ENCODE peak calls at places on chromosomes 5 and 9, in ten cellular contexts. Z is cardiac fibroblast, R is WTC11, A is B cell, W is stomach, G is MM.1S, Y is breast epithelium, V is GM12865, B is glutamatergic neuron, J is uterus. N is an unnamed sample.

GRCh38 chr9:99197987-99198386 is 23.8 kb downstream of the ALG2 start:
- DNase-seq in V (no peak), Z (no peak), J (no peak), B (no peak), R (peak; percentile 16), Y (no peak), W (no peak), A (no peak), G (no peak), N (no peak)

GRCh38 chr9:20446248-20446647 is 176.1 kb downstream of the MLLT3 start:
- DNase-seq in Z (no peak), J (no peak), A (no peak), G (no peak), W (no peak), B (no peak), R (no peak), V (no peak), Y (no peak), N (no peak)

GRCh38 chr9:130940693-130941576 is 1.9 kb upstream of the FIBCD1 start:
- DNase-seq in B (peak; percentile 78), R (peak; percentile 98), G (peak; percentile 54), W (peak; percentile 89), V (peak; percentile 71), A (peak; percentile 74), Z (peak; percentile 44), Y (peak; percentile 84), J (peak; percentile 52), N (peak; percentile 91)

GRCh38 chr9:92141144-92142129 is 26.2 kb upstream of the SPTLC1 start:
- DNase-seq in J (no peak), V (no peak), R (peak; percentile 59), Y (no peak), A (no peak), W (peak; percentile 45), B (peak; percentile 51), Z (peak; percentile 37), G (peak; percentile 21), N (peak; percentile 58)

GRCh38 chr5:88956416-88956815 is 73.4 kb upstream of the MEF2C start:
- DNase-seq in B (no peak), R (no peak), G (no peak), Z (no peak), V (no peak), W (no peak), Y (no peak), A (no peak), J (no peak), N (no peak)

GRCh38 chr5:135386886-135387628 is 12.0 kb downstream of the MACROH2A1 start:
- DNase-seq in Y (no peak), B (no peak), Z (peak; percentile 93), R (no peak), J (no peak), A (no peak), V (no peak), W (peak; percentile 59), G (no peak), N (no peak)

GRCh38 chr5:116897291-116897690 is 322.7 kb upstream of the SEMA6A start:
- DNase-seq in W (no peak), A (no peak), R (no peak), Y (no peak), G (no peak), V (no peak), J (no peak), B (no peak), Z (no peak), N (no peak)

GRCh38 chr5:56673171-56673570 is 142.2 kb upstream of the MAP3K1 start:
- DNase-seq in G (no peak), Z (no peak), V (no peak), W (no peak), B (no peak), A (no peak), R (no peak), Y (no peak), J (no peak), N (no peak)

GRCh38 chr5:150227606-150228273 is 37.9 kb downstream of the SLC6A7 start:
- DNase-seq in A (no peak), V (no peak), J (no peak), Z (peak; percentile 38), B (no peak), W (no peak), R (no peak), G (no peak), Y (no peak), N (no peak)

GRCh38 chr9:129064499-129064908 is 16.4 kb upstream of the DOLPP1 start:
- DNase-seq in Y (no peak), G (no peak), V (no peak), R (no peak), A (no peak), B (no peak), J (no peak), Z (no peak), W (no peak), N (no peak)

GRCh38 chr9:121281614-121282291 is 13.8 kb downstream of the GSN start:
- DNase-seq in R (no peak), V (no peak), A (no peak), G (no peak), B (no peak), Z (peak; percentile 80), Y (peak; percentile 89), J (peak; percentile 94), W (peak; percentile 93), N (no peak)

GRCh38 chr5:160297004-160297403 is 15.4 kb downstream of the CCNJL start:
- DNase-seq in R (no peak), G (no peak), J (no peak), B (no peak), A (no peak), Z (no peak), Y (no peak), V (no peak), W (no peak), N (no peak)

GRCh38 chr9:126050605-126050990 is 276.0 kb upstream of the MVB12B start:
- DNase-seq in V (no peak), G (no peak), J (no peak), W (no peak), Y (no peak), A (no peak), R (no peak), B (no peak), Z (no peak), N (no peak)

GRCh38 chr9:110192531-110193326 is 15.2 kb downstream of the C9orf152 start:
- DNase-seq in R (no peak), W (no peak), Y (no peak), J (peak; percentile 70), G (peak; percentile 67), V (peak; percentile 28), A (no peak), B (no peak), Z (peak; percentile 84), N (no peak)

GRCh38 chr5:12245429-12245828 is 341.2 kb upstream of the CTNND2 start:
- DNase-seq in W (no peak), V (no peak), A (no peak), G (no peak), Y (no peak), J (no peak), Z (no peak), R (no peak), B (no peak), N (no peak)

GRCh38 chr5:111704452-111705085 is 52.4 kb downstream of the NREP start:
- DNase-seq in Z (no peak), Y (no peak), G (no peak), A (no peak), J (no peak), R (no peak), W (no peak), V (peak; percentile 40), B (no peak), N (no peak)

GRCh38 chr9:69433426-69433825 is 108.4 kb downstream of the ENTREP1 start:
- DNase-seq in W (no peak), Y (no peak), G (no peak), Z (no peak), R (no peak), V (no peak), A (peak; percentile 18), B (no peak), J (no peak), N (no peak)

GRCh38 chr5:36492998-36493655 is 113.3 kb upstream of the SLC1A3 start:
- DNase-seq in J (no peak), V (no peak), W (no peak), B (no peak), G (no peak), Y (no peak), Z (no peak), R (no peak), A (no peak), N (no peak)
- TF ChIP-seq CTCF in J (no peak), V (no peak), W (no peak), B (no peak), G (no peak), Y (no peak), Z (no peak), R (no peak), A (no peak), N (no peak)

GRCh38 chr9:133406480-133407307 is 11.1 kb downstream of the REXO4 start:
- DNase-seq in Z (peak; percentile 79), A (peak; percentile 74), Y (peak; percentile 79), B (peak; percentile 91), J (peak; percentile 60), G (peak; percentile 43), V (peak; percentile 87), W (peak; percentile 82), R (peak; percentile 86), N (peak; percentile 87)
- TF ChIP-seq CTCF in Z (peak; percentile 98), A (peak; percentile 87), Y (peak; percentile 80), B (peak; percentile 91), J (peak; percentile 80), G (peak; percentile 90), V (peak; percentile 97), W (no peak), R (peak; percentile 92), N (peak; percentile 85)

GRCh38 chr5:175519006-175519405 is 40.6 kb downstream of the SFXN1 start:
- DNase-seq in W (no peak), R (no peak), Z (no peak), Y (no peak), J (no peak), G (no peak), A (no peak), B (no peak), V (no peak), N (no peak)
- TF ChIP-seq CTCF in W (no peak), R (no peak), Z (no peak), Y (no peak), J (no peak), G (no peak), A (no peak), B (no peak), V (no peak), N (no peak)

DNA sequence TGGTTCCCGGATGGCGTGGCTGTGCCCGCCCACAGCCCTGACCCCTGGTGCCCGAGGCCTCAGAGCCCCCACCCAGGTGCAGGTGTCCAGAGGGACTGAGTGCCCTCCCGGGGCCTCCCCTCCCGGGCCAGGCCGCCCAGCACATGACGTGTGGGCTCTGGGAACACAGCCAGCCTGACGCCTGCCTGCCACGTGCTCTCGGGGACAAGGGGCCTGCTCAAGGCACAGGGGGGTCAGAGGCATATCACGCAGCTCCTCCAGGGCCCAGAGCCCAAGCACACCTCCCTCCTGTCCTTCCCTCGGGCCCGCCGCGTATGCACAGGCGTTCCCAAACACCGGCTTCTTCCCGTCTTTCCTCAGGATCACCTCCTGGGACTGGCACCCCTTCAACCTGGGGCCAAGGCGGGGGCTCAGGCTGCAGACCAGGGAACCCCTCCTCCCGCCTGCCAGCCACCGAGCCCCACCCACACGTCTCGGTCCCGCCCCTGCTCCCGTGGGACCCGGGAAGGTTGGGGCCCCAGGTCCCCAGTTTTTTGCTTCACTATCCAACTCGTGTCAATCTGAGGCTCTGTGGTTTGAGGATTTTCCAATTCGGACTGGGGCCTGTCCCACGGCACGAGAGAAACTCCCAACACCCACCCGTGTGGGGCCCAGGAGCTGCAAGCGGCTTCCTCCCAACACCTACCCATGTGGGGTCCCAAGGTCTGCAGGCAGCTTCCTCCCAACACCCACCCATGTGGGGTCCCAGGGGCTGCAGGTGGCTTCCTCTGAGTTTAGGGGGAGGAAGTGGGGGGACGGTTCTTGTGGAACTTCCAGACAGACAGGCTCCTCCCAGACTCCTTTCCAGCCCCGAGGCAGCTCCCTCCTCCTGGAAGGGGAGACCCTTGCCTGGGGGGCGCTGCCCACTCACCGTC is 1.5 kb downstream of the LCN10 start:
- DNase-seq in Y (no peak), V (no peak), J (no peak), Z (peak; percentile 55), B (no peak), R (no peak), G (no peak), W (peak; percentile 69), A (no peak), N (no peak)
- TF ChIP-seq CTCF in Y (no peak), V (no peak), J (no peak), Z (no peak), B (no peak), R (no peak), G (no peak), W (no peak), A (no peak), N (no peak)

N was measured in GM20000.